ENCODE peak calls at places on chromosomes 6 and 20, in seven cellular contexts. N is BE2C; J is activated T-cell treated with anti-CD3 and anti-CD28 coated beads, Interleukin-2, amount 50 U/mL, for 24 hours; L is pons; Q is H9; W is stimulated activated CD8-positive, alpha-beta memory T cell treated with anti-CD3 and anti-CD28 coated beads, Interleukin-12 subunit alpha, Interleukin-12 subunit beta, amount 100 ng/mL, for 4 hours; A is kidney tubule cell. D is an unnamed sample.

GRCh38 chr20:57888591-57888990 is 178.8 kb upstream of the PMEPA1 start:
- DNase-seq in L (no peak), J (no peak), N (no peak), A (no peak), W (no peak), Q (no peak), D (no peak)

GRCh38 chr6:87730310-87730709 is 28.3 kb upstream of the AKIRIN2 start:
- DNase-seq in Q (no peak), A (peak), N (no peak), J (no peak), W (no peak), L (peak), D (no peak)

GRCh38 chr6:112927641-112928040 is 580.5 kb downstream of the RFPL4B start:
- DNase-seq in N (no peak), W (no peak), L (no peak), Q (no peak), A (no peak), J (no peak), D (no peak)

GRCh38 chr6:63537126-63537958 is 34.9 kb upstream of the LOC128125822 start:
- DNase-seq in W (no peak), Q (no peak), A (peak), L (no peak), J (no peak), N (no peak), D (no peak)

GRCh38 chr20:57698191-57698866 is 11.5 kb downstream of the PMEPA1 start:
- DNase-seq in L (no peak), A (peak), W (no peak), Q (no peak), J (peak), N (no peak), D (no peak)

GRCh38 chr6:158544428-158544827 is 15.5 kb upstream of the TMEM181 start:
- DNase-seq in L (no peak), J (no peak), A (no peak), W (no peak), Q (peak), N (no peak), D (no peak)

GRCh38 chr6:37674161-37674560 is 23.5 kb downstream of the MDGA1 start:
- DNase-seq in J (no peak), W (no peak), Q (no peak), N (peak), L (peak), A (no peak), D (no peak)

GRCh38 chr6:10520468-10520867 is 683 bp upstream of the GCNT2 start:
- DNase-seq in W (no peak), Q (no peak), A (peak), J (no peak), N (no peak), L (no peak), D (no peak)

GRCh38 chr20:25247100-25247665 is 702 bp upstream of the PYGB start:
- DNase-seq in Q (peak), W (no peak), A (peak), J (no peak), L (peak), N (peak), D (peak)

GRCh38 chr20:6731951-6732580 is 35.4 kb upstream of the BMP2 start:
- DNase-seq in J (no peak), W (no peak), A (no peak), Q (no peak), N (no peak), L (peak), D (no peak)

GRCh38 chr20:32902456-32903420 is 44.0 kb downstream of the EFCAB8 start:
- DNase-seq in Q (peak), A (peak), J (peak), N (peak), L (peak), W (peak), D (peak)

GRCh38 chr6:131828946-131829345 is 21.1 kb downstream of the ENPP1 start:
- DNase-seq in A (no peak), L (no peak), Q (no peak), N (no peak), W (no peak), J (no peak), D (no peak)

GRCh38 chr6:161057103-161058091 is 65.8 kb downstream of the MAP3K4 start:
- DNase-seq in A (no peak), N (no peak), J (no peak), Q (no peak), L (no peak), W (no peak), D (no peak)

GRCh38 chr6:148037496-148037895 is 305.1 kb upstream of the SASH1 start:
- DNase-seq in Q (no peak), A (no peak), L (no peak), N (no peak), W (no peak), J (no peak), D (no peak)

GRCh38 chr20:62840244-62841197 is 21.1 kb downstream of the TCFL5 start:
- DNase-seq in A (no peak), Q (peak), W (no peak), N (no peak), J (no peak), L (no peak), D (no peak)

GRCh38 chr6:3075522-3076113 is 7.3 kb downstream of the RIPK1 start:
- DNase-seq in A (no peak), N (no peak), Q (no peak), W (no peak), J (no peak), L (no peak), D (no peak)

GRCh38 chr6:108175592-108176279 is 9.9 kb downstream of the NR2E1 start:
- DNase-seq in N (peak), J (no peak), A (no peak), Q (peak), W (no peak), L (no peak), D (no peak)

GRCh38 chr6:23601811-23602340 is 524.1 kb upstream of the NRSN1 start:
- DNase-seq in N (no peak), Q (no peak), W (no peak), J (no peak), L (no peak), A (peak), D (no peak)

GRCh38 chr6:157443066-157443800 is 62.2 kb downstream of the ZDHHC14 start:
- DNase-seq in J (no peak), W (no peak), Q (no peak), L (no peak), A (peak), N (no peak), D (no peak)

GRCh38 chr6:15927531-15928230 is 201.2 kb upstream of the MYLIP start:
- DNase-seq in W (no peak), L (no peak), J (no peak), N (no peak), Q (no peak), A (no peak), D (no peak)

GRCh38 chr20:51334609-51335008 is 207.9 kb downstream of the NFATC2 start:
- DNase-seq in J (no peak), Q (no peak), L (no peak), A (no peak), W (no peak), N (no peak), D (no peak)

GRCh38 chr20:41998539-41999341 is 380.6 kb upstream of the CHD6 start:
- DNase-seq in N (no peak), L (no peak), J (no peak), Q (no peak), A (no peak), W (no peak), D (no peak)

GRCh38 chr6:37310980-37311379 is 42.8 kb upstream of the RNF8 start:
- DNase-seq in A (no peak), Q (no peak), J (no peak), L (no peak), W (no peak), N (no peak), D (no peak)

GRCh38 chr6:22667855-22668254 is 98.5 kb downstream of the HDGFL1 start:
- DNase-seq in Q (no peak), N (no peak), W (no peak), A (no peak), J (no peak), L (no peak), D (no peak)

GRCh38 chr6:14454467-14454763 is 336.8 kb downstream of the CD83 start:
- DNase-seq in J (no peak), A (peak), N (no peak), Q (no peak), W (no peak), L (no peak), D (no peak)

GRCh38 chr6:154738561-154738961 is 5.3 kb downstream of the SCAF8 start:
- DNase-seq in W (no peak), N (no peak), Q (no peak), J (no peak), L (no peak), A (no peak), D (no peak)

GRCh38 chr20:20930500-20930899 is 175.7 kb downstream of the LINC00237 start:
- DNase-seq in N (no peak), J (no peak), L (no peak), Q (no peak), W (no peak), A (no peak), D (no peak)

GRCh38 chr6:111817451-111818146 is 55.7 kb downstream of the FYN start:
- DNase-seq in W (no peak), Q (no peak), L (peak), N (no peak), A (peak), J (no peak), D (no peak)

GRCh38 chr20:24303393-24303792 is 166.0 kb upstream of the SYNDIG1 start:
- DNase-seq in A (peak), Q (no peak), L (peak), W (no peak), N (no peak), J (no peak), D (no peak)

GRCh38 chr6:155483858-155484257 is 28.2 kb upstream of the NOX3 start:
- DNase-seq in A (no peak), Q (no peak), J (no peak), N (no peak), W (no peak), L (no peak), D (no peak)

GRCh38 chr6:8192597-8192996 is 90.2 kb upstream of the EEF1E1 start:
- DNase-seq in J (no peak), L (no peak), A (no peak), N (no peak), Q (no peak), W (no peak), D (no peak)

GRCh38 chr20:31633339-31633914 is 4.3 kb upstream of the COX4I2 start:
- DNase-seq in N (no peak), Q (no peak), W (no peak), J (no peak), L (no peak), A (no peak), D (no peak)

GRCh38 chr6:52049252-52050050 is 38.0 kb downstream of the PKHD1 start:
- DNase-seq in J (no peak), N (peak), L (peak), A (peak), Q (no peak), W (no peak), D (no peak)

GRCh38 chr6:141833001-141833655 is 299.6 kb upstream of the GJE1 start:
- DNase-seq in Q (no peak), J (no peak), N (no peak), L (no peak), W (no peak), A (no peak), D (no peak)

GRCh38 chr20:64228751-64229518 is 26.6 kb upstream of the PCMTD2 start:
- DNase-seq in J (no peak), A (no peak), Q (no peak), L (no peak), W (no peak), N (no peak), D (no peak)

D was measured in natural killer cell.